ENCODE peak calls at places on chromosomes 3 and 15, in five cellular contexts. S is uterus, K is vagina, F is astrocyte of the spinal cord, N is heart right ventricle. Z is an unnamed sample.

GRCh38 chr15:65355173-65355982 is 22.4 kb downstream of the IGDCC3 start:
- DNase-seq in S (no peak), K (no peak), F (no peak), N (no peak), Z (no peak)

GRCh38 chr3:167450195-167450594 is 23.6 kb downstream of the SERPINI2 start:
- DNase-seq in S (no peak), K (no peak), F (no peak), N (no peak), Z (no peak)

GRCh38 chr3:27532931-27533607 is 48.9 kb upstream of the SLC4A7 start:
- DNase-seq in S (no peak), K (no peak), F (peak), N (no peak), Z (no peak)

GRCh38 chr3:100436951-100437350 is 35.6 kb downstream of the LNP1 start:
- DNase-seq in S (no peak), K (no peak), F (no peak), N (no peak), Z (no peak)

GRCh38 chr15:78388865-78389264 is 48.7 kb downstream of the CRABP1 start:
- DNase-seq in S (no peak), K (no peak), F (no peak), N (no peak), Z (no peak)

GRCh38 chr3:12287727-12288465 is 974 bp upstream of the PPARG start:
- DNase-seq in S (peak), K (no peak), F (no peak), N (peak), Z (no peak)

GRCh38 chr3:150278843-150279341 is 129.2 kb upstream of the TSC22D2 start:
- DNase-seq in S (no peak), K (no peak), F (no peak), N (no peak), Z (no peak)

GRCh38 chr3:148873928-148874326 is 8.8 kb downstream of the CPA3 start:
- DNase-seq in S (no peak), K (no peak), F (no peak), N (no peak), Z (no peak)

GRCh38 chr3:38648024-38648658 is 1.3 kb downstream of the SCN5A start:
- DNase-seq in S (no peak), K (peak), F (no peak), N (no peak), Z (no peak)

GRCh38 chr15:101104186-101104585 is 147.7 kb downstream of the CHSY1 start:
- DNase-seq in S (no peak), K (no peak), F (no peak), N (no peak), Z (no peak)

GRCh38 chr3:94185753-94186152 is 122.9 kb downstream of the NSUN3 start:
- DNase-seq in S (no peak), K (no peak), F (peak), N (no peak), Z (no peak)

GRCh38 chr3:172033392-172033791 is 6.0 kb upstream of the FNDC3B start:
- DNase-seq in S (no peak), K (no peak), F (no peak), N (no peak), Z (no peak)

GRCh38 chr15:41932101-41932500 is 38.2 kb upstream of the SPTBN5 start:
- DNase-seq in S (no peak), K (no peak), F (no peak), N (no peak), Z (no peak)

GRCh38 chr15:41932511-41932910 is 38.7 kb upstream of the SPTBN5 start:
- DNase-seq in S (no peak), K (no peak), F (no peak), N (no peak), Z (no peak)

GRCh38 chr15:41930867-41931222 is 37.0 kb upstream of the SPTBN5 start:
- DNase-seq in S (no peak), K (no peak), F (no peak), N (no peak), Z (no peak)

GRCh38 chr15:41928637-41929620 is 35.1 kb upstream of the SPTBN5 start:
- DNase-seq in S (no peak), K (no peak), F (no peak), N (peak), Z (no peak)

GRCh38 chr15:41930221-41930866 is 36.5 kb upstream of the SPTBN5 start:
- DNase-seq in S (no peak), K (no peak), F (peak), N (no peak), Z (peak)
- TF ChIP-seq CTCF in S (no peak), K (no peak), F (peak), N (peak), Z (no peak)

DNA sequence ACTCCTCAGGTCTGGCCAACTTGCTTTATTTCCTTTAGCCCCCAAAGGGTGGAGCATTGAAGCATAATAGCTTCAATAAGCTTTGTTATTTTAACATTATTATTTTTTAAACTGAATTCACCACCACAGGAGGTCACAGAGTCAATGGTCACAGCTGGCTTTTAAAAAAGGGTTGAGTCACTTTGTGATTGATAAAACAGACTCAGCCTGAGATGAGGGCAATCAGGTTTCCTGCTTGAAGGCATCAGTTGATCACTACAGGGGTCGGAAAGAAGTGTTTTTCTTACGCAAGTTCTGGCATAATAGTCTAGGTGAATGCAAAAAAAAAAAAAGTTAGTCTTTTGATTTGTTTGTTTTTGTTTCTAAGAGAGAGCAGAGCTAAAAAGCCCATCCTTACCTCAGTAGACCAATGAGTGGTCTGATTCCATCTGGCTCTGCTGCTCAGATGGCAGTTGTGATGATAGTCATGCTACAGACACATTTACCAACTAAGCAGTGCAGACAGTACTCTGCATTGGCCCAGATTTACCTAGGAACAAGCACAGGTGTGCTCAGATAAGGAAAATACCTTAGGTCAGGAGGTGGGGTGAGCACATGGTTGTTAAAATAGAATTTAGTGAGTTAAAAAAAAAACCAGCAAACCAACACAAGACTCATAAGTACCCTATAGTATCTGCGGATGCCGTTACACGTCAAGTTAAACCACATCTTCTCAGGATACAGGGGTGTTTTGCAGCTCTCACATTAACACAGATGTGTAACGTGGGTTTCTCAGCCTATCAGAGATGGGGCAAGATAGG is 22.6 kb downstream of the ZNF80 start:
- DNase-seq in S (no peak), K (no peak), F (peak), N (no peak), Z (no peak)
- H3K4me3 ChIP-seq in S (no peak), K (peak), F (peak), N (peak), Z (peak)

GRCh38 chr15:74295800-74296199 is 59.7 kb downstream of the CCDC33 start:
- DNase-seq in S (no peak), K (no peak), F (no peak), N (no peak), Z (no peak)
- TF ChIP-seq CTCF in S (no peak), K (no peak), F (no peak), N (no peak), Z (no peak)

GRCh38 chr3:112926000-112926399 is 48.9 kb downstream of the CD200R1 start:
- DNase-seq in S (no peak), K (no peak), F (no peak), N (no peak), Z (peak)

GRCh38 chr3:112930771-112931170 is 44.1 kb downstream of the CD200R1 start:
- DNase-seq in S (no peak), K (no peak), F (no peak), N (no peak), Z (no peak)

GRCh38 chr3:112925560-112925959 is 49.3 kb downstream of the CD200R1 start:
- DNase-seq in S (no peak), K (no peak), F (no peak), N (no peak), Z (no peak)
- H3K4me3 ChIP-seq in S (no peak), K (no peak), F (no peak), N (no peak), Z (no peak)

DNA sequence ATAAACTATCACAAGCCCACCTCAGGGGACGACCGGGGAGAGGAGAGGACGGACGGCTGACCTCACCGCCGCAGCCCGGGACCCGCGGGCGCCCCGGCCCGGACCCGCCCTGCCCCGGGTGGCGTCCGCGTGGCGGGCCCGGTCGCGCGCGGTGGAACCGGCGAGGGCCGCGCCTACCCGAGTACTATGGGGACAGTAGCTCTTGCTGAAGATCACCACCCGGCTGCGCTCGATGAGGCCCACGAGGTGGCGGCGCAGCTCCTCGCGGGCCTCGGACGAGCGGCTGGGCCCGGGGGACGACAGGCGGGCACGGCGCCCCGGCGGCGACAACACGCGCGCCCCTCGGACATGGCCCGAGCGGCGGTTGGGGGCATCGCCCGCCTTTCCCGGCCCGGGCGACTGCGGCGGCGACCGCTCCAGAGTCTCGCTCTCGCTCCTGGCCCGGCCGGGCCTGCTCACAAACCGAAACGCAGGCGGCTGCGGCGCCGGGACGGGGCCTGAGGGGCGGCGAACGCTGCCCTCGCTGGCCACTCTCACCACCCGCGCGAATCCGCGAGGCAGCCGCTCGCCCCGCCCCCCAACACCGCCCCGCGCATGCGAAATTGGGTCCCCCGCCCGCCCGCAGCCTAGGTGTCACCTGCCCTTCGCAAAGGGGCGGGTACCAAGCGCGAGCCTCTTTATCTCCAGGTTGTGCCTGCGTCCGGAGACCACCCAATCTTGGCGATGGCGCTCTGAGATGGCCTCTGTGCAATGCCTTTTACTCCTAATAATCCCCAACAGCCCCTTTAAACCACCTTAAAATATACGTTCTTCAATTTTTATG is at the start of gene TXNRD3:
- DNase-seq in S (peak), K (peak), F (peak), N (peak), Z (peak)
- TF ChIP-seq CTCF in S (peak), K (no peak), F (no peak), N (peak), Z (no peak)

DNA sequence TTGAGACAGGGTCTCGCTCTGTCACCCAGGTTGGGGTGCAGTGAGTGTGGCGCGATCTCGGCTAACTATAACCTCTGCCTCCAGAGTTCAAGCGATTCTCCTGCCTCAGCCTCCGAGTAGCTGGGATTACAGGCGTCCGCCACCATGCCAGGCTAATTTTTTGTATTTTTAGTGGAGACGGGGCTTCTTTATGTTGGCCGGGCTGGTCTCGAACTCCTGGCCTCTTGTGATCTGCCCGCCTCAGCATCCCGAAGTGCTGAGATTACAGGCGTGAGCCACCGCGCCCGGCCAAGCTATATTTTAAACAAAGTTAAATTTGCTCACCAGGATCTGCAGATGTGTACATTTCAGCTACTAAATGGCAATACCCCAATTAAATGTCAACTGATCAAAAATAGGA is 1.1 kb upstream of the C3orf38 start:
- DNase-seq in S (no peak), K (no peak), F (no peak), N (no peak), Z (no peak)
- H3K4me3 ChIP-seq in S (peak), K (peak), F (peak), N (peak), Z (peak)

DNA sequence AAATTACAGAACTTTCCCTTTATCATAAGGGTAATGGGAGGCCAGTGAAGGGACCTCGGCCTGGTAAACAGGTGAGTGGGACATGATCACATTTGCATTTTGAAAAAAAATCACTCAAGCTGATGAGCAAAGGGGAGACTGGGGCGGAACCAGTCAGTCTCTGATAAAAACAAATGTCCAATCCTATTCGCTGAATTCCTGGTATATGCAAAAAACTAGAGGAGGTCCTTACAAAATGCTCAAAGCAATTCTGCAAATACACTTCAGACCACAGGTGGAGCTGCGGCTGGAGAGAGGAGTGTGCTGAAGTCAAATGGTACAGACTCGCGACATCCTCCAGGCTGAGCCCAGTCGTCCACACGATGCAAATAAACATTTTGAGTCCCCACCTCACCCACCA is 166.7 kb downstream of the FOXP1 start:
- DNase-seq in S (no peak), K (no peak), F (no peak), N (no peak), Z (no peak)
- TF ChIP-seq CTCF in S (no peak), K (no peak), F (peak), N (no peak), Z (peak)

DNA sequence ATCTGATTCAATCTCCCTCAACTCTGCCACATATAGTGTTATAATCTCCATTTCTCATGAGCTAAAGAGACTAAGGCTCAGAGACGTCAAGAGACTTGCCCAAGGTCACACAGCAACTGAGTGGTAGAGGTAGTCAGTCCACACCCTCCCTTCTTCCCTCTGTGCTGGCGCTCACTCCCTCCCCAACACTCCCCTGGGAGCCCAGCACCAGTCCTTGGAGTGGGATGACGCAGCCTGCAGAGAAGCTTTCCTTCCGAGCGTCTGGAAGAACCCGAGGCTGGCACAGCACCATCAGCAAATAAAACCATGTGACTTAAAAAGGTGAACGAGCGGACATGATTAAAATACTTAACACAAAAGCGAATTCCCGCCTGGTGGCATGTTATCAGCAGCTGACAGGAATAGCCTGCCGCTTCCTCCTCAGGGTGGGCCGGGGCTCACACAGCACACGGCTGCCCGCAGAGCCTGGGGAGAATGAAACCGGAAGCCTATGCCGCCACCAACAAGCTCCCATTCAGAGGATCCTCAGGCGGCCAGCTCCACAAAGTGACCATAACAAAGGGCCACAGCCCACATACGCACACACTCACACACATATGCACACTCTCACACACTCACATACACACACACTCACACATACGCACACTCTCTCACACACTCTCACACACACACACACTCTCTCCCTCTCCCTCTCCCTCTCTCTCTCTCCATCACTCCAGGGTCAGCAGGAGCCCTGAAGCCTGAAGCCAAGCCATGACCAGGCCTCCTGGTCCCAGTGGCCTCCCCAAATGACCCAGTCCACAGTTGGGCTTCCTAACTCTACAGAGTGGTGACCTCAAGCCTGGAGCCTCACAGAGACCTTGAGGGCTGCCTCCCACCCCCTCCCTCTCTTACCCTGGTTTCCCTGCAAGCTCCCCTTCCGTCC is 120.5 kb downstream of the XXYLT1 start:
- DNase-seq in S (peak), K (no peak), F (peak), N (peak), Z (no peak)
- H3K4me3 ChIP-seq in S (peak), K (peak), F (no peak), N (peak), Z (no peak)

Z was measured in astrocyte of the cerebellum.